ENCODE peak calls at places on chromosomes 3 and 15, in ten cellular contexts. Y, X, K, O, B, Z, W, R, G and M are unnamed samples. For H3K9me3, the result is how much of the 10 kb centered on the place peaks cover.

GRCh38 chr3:111236833-111237713 is 165.5 kb downstream of the NECTIN3 start:
- DNase-seq in B (peak), W (peak), X (peak), Y (no peak), R (no peak), G (no peak), K (peak), O (no peak), Z (no peak), M (no peak)

GRCh38 chr3:4660936-4661335 is 167.8 kb downstream of the ITPR1 start:
- DNase-seq in X (no peak), Z (no peak), G (no peak), R (no peak), Y (no peak), B (no peak), K (no peak), W (no peak), O (no peak), M (no peak)

GRCh38 chr3:45665101-45665572 is 24.1 kb upstream of the SACM1L start:
- DNase-seq in R (peak), B (peak), O (peak), Z (peak), G (peak), X (peak), Y (no peak), K (no peak), W (peak), M (peak)

GRCh38 chr15:25709437-25710159 is 153.5 kb downstream of the ATP10A start:
- DNase-seq in G (no peak), B (no peak), W (no peak), O (no peak), Y (no peak), R (no peak), X (no peak), K (no peak), Z (no peak), M (no peak)

GRCh38 chr3:195839260-195840010 is 27.7 kb upstream of the MUC4 start:
- DNase-seq in K (no peak), W (no peak), Z (no peak), G (no peak), X (no peak), B (peak), R (no peak), Y (no peak), O (no peak), M (no peak)

GRCh38 chr3:58082047-58082446 is 73.8 kb downstream of the FLNB start:
- DNase-seq in Y (no peak), G (peak), R (peak), B (no peak), X (no peak), K (peak), W (no peak), Z (no peak), O (no peak), M (no peak)

GRCh38 chr3:114666613-114667012 is 372.8 kb downstream of the TIGIT start:
- DNase-seq in W (no peak), R (no peak), Z (no peak), B (no peak), X (no peak), K (no peak), O (no peak), Y (no peak), G (peak), M (no peak)

GRCh38 chr15:89419370-89419984 is 76.9 kb downstream of the RHCG start:
- DNase-seq in W (peak), K (peak), X (peak), Y (no peak), R (peak), G (peak), B (peak), Z (no peak), O (peak), M (peak)

GRCh38 chr3:23079976-23080375 is 123.2 kb upstream of the UBE2E2 start:
- DNase-seq in G (no peak), Y (no peak), B (no peak), R (no peak), O (peak), W (peak), X (peak), K (peak), Z (peak), M (no peak)

GRCh38 chr3:9000041-9000440 is 36.8 kb upstream of the RAD18 start:
- DNase-seq in O (no peak), G (no peak), B (no peak), Y (no peak), X (no peak), R (no peak), W (no peak), Z (no peak), K (no peak), M (no peak)

GRCh38 chr3:167840247-167840646 is 104.7 kb downstream of the SERPINI1 start:
- DNase-seq in G (no peak), O (no peak), X (no peak), R (no peak), Z (no peak), B (no peak), W (no peak), K (no peak), Y (no peak), M (no peak)

GRCh38 chr15:32717290-32718081 is at the start of gene GREM1:
- DNase-seq in B (peak), O (peak), X (no peak), W (no peak), R (no peak), K (peak), G (no peak), Y (no peak), Z (no peak), M (peak)

GRCh38 chr3:11690863-11691833 is 47.4 kb upstream of the VGLL4 start:
- DNase-seq in B (peak), G (peak), R (no peak), W (peak), Y (no peak), X (peak), Z (peak), K (peak), O (peak), M (peak)

GRCh38 chr15:89533861-89534544 is 37.6 kb upstream of the RHCG start:
- DNase-seq in X (no peak), G (no peak), Y (no peak), O (no peak), K (peak), R (no peak), Z (no peak), B (peak), W (peak), M (no peak)

GRCh38 chr15:81752974-81753373 is 292.8 kb downstream of the MEX3B start:
- DNase-seq in G (no peak), X (no peak), W (no peak), Y (no peak), K (no peak), O (no peak), R (no peak), B (no peak), Z (no peak), M (peak)

GRCh38 chr3:61848885-61849284 is 287.5 kb downstream of the PTPRG start:
- DNase-seq in X (no peak), Y (peak), O (no peak), K (peak), B (peak), Z (no peak), G (peak), W (peak), R (no peak), M (peak)

GRCh38 chr3:146160233-146160963 is 586 bp downstream of the PLOD2 start:
- DNase-seq in O (peak), K (peak), X (peak), Y (peak), G (peak), R (peak), W (peak), B (peak), Z (peak), M (peak)

GRCh38 chr15:96345560-96346389 is 15.3 kb downstream of the NR2F2 start:
- DNase-seq in O (peak), K (peak), Y (no peak), G (peak), R (no peak), W (no peak), Z (no peak), X (peak), B (peak), M (peak)

GRCh38 chr15:67107014-67107812 is 41.8 kb downstream of the SMAD3 start:
- DNase-seq in G (peak), B (peak), R (peak), Y (no peak), W (peak), O (peak), K (peak), Z (peak), X (peak), M (peak)

GRCh38 chr3:110790631-110791030 is 281.0 kb upstream of the NECTIN3 start:
- DNase-seq in R (no peak), X (no peak), W (no peak), Y (no peak), B (no peak), G (no peak), K (no peak), O (no peak), Z (no peak), M (no peak)

GRCh38 chr3:141877911-141878310 is 1.5 kb downstream of the ATP1B3 start:
- DNase-seq in B (peak), Z (peak), O (peak), Y (no peak), W (peak), R (peak), K (peak), G (peak), X (peak), M (peak)

GRCh38 chr15:45521596-45522167 is 873 bp downstream of the SLC30A4 start:
- DNase-seq in Y (no peak), K (peak), R (peak), B (peak), O (peak), W (peak), G (peak), X (no peak), Z (peak), M (no peak)

GRCh38 chr15:51132384-51133139 is 37.9 kb upstream of the TNFAIP8L3 start:
- DNase-seq in Z (no peak), K (peak), G (peak), Y (no peak), W (peak), O (peak), X (peak), R (peak), B (peak), M (peak)

GRCh38 chr15:70853270-70853854 is 595 bp downstream of the LARP6 start:
- DNase-seq in X (peak), W (peak), Z (no peak), Y (no peak), K (peak), O (peak), R (no peak), B (peak), G (peak), M (peak)

GRCh38 chr3:23540600-23540999 is 265.2 kb upstream of the UBE2E1 start:
- DNase-seq in X (no peak), G (no peak), K (no peak), R (peak), B (no peak), O (no peak), W (no peak), Y (no peak), Z (no peak), M (peak)

GRCh38 chr3:52203701-52204100 is 5.7 kb downstream of the ALAS1 start:
- DNase-seq in G (no peak), R (no peak), B (no peak), X (no peak), W (no peak), Z (no peak), Y (no peak), O (no peak), K (no peak), M (no peak)

GRCh38 chr3:87287025-87287424 is 10.6 kb upstream of the POU1F1 start:
- DNase-seq in R (no peak), W (peak), X (peak), O (no peak), G (peak), K (peak), B (peak), Z (no peak), Y (no peak), M (no peak)

GRCh38 chr3:18044191-18044590 is 301.8 kb upstream of the TBC1D5 start:
- DNase-seq in G (no peak), Z (no peak), W (no peak), R (no peak), K (no peak), B (no peak), X (no peak), O (no peak), Y (no peak), M (no peak)

GRCh38 chr15:25933456-25934158 is 70.5 kb upstream of the ATP10A start:
- DNase-seq in K (peak), G (no peak), X (peak), W (no peak), Y (no peak), R (peak), Z (no peak), B (peak), O (peak), M (peak)

GRCh38 chr3:171755015-171755589 is 55.2 kb downstream of the PLD1 start:
- DNase-seq in B (no peak), W (no peak), K (no peak), G (no peak), R (no peak), Y (no peak), X (no peak), O (no peak), Z (no peak), M (no peak)

GRCh38 chr15:83178387-83178786 is 29.2 kb downstream of the HDGFL3 start:
- DNase-seq in R (peak), G (no peak), Z (no peak), O (no peak), X (no peak), B (no peak), K (no peak), W (no peak), Y (no peak), M (no peak)

GRCh38 chr3:164927728-164928127 is 150.6 kb downstream of the SI start:
- DNase-seq in Z (no peak), K (no peak), R (no peak), W (no peak), X (no peak), G (no peak), B (no peak), O (no peak), Y (no peak), M (no peak)

GRCh38 chr3:125032100-125032643 is 23.6 kb downstream of the HEG1 start:
- DNase-seq in G (peak), W (no peak), K (no peak), Y (peak), O (no peak), X (no peak), R (no peak), Z (no peak), B (peak), M (peak)

GRCh38 chr15:75809986-75810750 is 33.1 kb upstream of the UBE2Q2 start:
- DNase-seq in Z (no peak), X (peak), G (peak), O (peak), R (peak), B (peak), W (peak), K (peak), Y (no peak), M (no peak)

GRCh38 chr3:40853474-40853873 is 328.7 kb downstream of the ZNF621 start:
- DNase-seq in K (no peak), G (no peak), Y (no peak), Z (no peak), O (no peak), X (no peak), B (no peak), R (no peak), W (no peak), M (no peak)

GRCh38 chr3:177944228-177944661 is 592.0 kb upstream of the KCNMB2 start:
- DNase-seq in K (peak), Y (peak), G (peak), B (no peak), W (no peak), R (no peak), Z (no peak), X (peak), O (no peak), M (peak)

GRCh38 chr3:147391726-147392082 is 14.6 kb downstream of the ZIC4 start:
- DNase-seq in B (no peak), G (no peak), K (no peak), W (no peak), Y (no peak), X (no peak), O (no peak), Z (no peak), R (no peak), M (no peak)

GRCh38 chr3:147392083-147392916 is 14.0 kb downstream of the ZIC4 start:
- DNase-seq in R (no peak), O (peak), G (peak), X (no peak), K (peak), Z (no peak), B (peak), Y (no peak), W (no peak), M (peak)

GRCh38 chr3:147390589-147391569 is 15.5 kb downstream of the ZIC4 start:
- DNase-seq in B (no peak), W (no peak), G (no peak), Y (no peak), R (no peak), O (no peak), K (no peak), Z (no peak), X (no peak), M (no peak)

GRCh38 chr3:147394168-147394941 is 12.0 kb downstream of the ZIC4 start:
- DNase-seq in W (no peak), O (no peak), G (no peak), B (peak), R (no peak), X (no peak), Y (no peak), Z (no peak), K (no peak), M (no peak)

DNA sequence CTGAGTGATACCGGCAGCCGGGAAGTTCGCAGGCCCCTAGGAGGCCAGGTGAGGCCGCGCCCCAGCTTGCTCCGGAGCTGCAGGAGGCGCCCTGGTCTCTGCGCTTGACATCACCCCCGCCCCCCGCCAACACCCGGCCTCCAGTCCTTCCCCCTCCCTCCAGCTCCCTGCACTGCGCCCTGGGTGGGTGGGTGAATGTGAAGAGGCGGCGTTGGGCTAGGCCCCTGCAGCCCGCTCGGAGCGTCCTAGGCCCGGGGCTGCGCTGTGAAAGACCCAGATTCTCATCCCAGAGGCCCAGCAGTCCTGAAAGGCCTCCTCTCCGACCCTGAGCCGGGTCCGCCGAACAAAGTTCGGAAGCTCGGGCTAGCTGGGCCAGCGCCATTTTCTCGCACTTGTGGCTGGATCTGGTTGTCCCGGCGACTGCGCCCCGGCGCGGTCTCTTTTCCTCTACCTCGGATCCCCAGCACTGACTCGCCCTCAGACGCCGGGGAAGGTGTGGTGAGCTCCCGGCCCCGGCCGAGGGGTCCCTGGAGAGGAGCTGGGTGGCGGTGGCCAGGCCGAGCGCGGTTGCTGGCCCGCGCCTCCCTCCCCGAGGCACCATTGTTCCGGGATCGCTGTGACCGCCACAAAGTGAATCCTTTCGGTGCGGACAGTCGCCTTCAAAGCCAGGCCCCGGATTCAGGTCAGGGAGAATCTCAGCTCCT is 12.9 kb downstream of the ZIC4 start:
- DNase-seq in W (no peak), Y (no peak), X (no peak), K (no peak), Z (no peak), O (no peak), G (no peak), R (no peak), B (peak), M (no peak)
- TF ChIP-seq EZH2 in W (no peak), Y (no peak), X (no peak), K (peak), Z (no peak), O (no peak), G (peak), R (no peak), B (no peak), M (no peak)

DNA sequence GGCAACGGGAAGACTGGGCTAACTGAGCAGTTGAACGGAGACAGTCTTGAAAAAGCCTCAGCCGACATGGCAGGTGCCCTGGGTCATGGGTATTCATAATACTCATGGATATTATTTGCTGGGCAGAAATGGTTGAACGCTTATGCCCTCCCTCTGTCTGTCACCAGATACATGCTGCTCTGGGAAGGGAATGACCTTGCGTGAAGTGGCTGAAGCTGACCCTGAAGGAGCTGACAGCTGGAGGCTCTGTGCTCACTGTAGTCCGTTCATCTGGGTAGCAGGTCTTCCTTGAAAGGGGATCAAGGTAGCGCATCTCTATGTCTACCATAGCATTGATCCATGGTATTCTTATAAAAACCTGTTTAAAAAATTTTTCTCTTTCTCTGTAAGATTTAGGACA is 390.7 kb downstream of the PDCD6IP start:
- DNase-seq in W (no peak), K (no peak), B (no peak), Y (no peak), Z (no peak), O (no peak), R (no peak), G (no peak), X (no peak), M (no peak)
- H3K9me3 ChIP-seq in W (under half), K (under half), B (under half), Y (under half), Z (under half), O (under half), R (under half), G (under half), X (under half), M (under half)

GRCh38 chr15:92416557-92416956 is 22.9 kb downstream of the ST8SIA2 start:
- DNase-seq in R (no peak), O (no peak), W (no peak), B (no peak), X (no peak), Z (no peak), G (no peak), K (no peak), Y (no peak), M (no peak)

GRCh38 chr15:92425578-92426225 is 32.0 kb downstream of the ST8SIA2 start:
- DNase-seq in X (no peak), W (no peak), O (no peak), Z (no peak), G (no peak), B (no peak), R (peak), K (no peak), Y (no peak), M (no peak)

GRCh38 chr15:92418864-92419263 is 25.2 kb downstream of the ST8SIA2 start:
- DNase-seq in G (no peak), Z (no peak), B (no peak), R (no peak), K (no peak), O (no peak), W (no peak), X (no peak), Y (no peak), M (peak)

DNA sequence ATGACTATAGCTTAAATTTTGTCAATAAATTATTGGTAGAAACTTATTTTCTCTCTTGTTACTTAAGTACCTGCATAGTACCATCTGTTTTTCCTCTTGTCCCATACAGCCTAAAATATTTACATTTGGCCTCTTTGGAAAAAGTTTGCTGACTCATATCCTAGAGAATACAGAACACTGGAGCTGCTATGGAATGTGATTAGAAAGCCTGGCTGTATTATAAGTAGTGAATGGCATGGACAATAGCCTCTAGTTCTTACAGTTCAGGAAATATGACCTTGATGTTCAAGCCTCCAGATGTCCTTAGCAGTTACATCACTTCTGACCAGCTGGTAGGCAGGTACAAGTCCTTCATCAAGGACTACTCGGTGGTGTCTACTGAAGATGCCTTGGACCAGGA is 28.3 kb downstream of the ST8SIA2 start:
- DNase-seq in G (peak), R (no peak), W (no peak), O (no peak), Z (no peak), B (peak), Y (no peak), K (peak), X (peak), M (no peak)
- TF ChIP-seq EZH2 in G (no peak), R (no peak), W (no peak), O (no peak), Z (no peak), B (no peak), Y (no peak), K (no peak), X (no peak), M (no peak)

GRCh38 chr3:153897842-153898241 is 223.3 kb upstream of the ARHGEF26 start:
- DNase-seq in O (no peak), X (no peak), Z (no peak), W (no peak), Y (no peak), G (no peak), K (no peak), R (no peak), B (no peak), M (no peak)
- H3K9me3 ChIP-seq in O (under half), X (under half), Z (under half), W (under half), Y (under half), G (under half), K (under half), R (under half), B (under half), M (under half)